ENCODE peak calls at places on chromosomes 6 and 20, in seven cellular contexts. One of them, this sample, is unnamed.

GRCh38 chr20:24289737-24290481 is 179.5 kb upstream of the SYNDIG1 start:
- DNase-seq in left cardiac atrium: no peak
- DNase-seq in cardiac muscle cell: peak; percentile 2
- DNase-seq in B cell: no peak
- DNase-seq in T-helper 17 cell: no peak
- DNase-seq in NCI-H2081: no peak
- DNase-seq in caudate nucleus: no peak
- DNase-seq in this sample: no peak

GRCh38 chr20:17641993-17642392 is 40.0 kb downstream of the RRBP1 start:
- DNase-seq in left cardiac atrium: no peak
- DNase-seq in caudate nucleus: peak; percentile 10
- DNase-seq in B cell: no peak
- DNase-seq in NCI-H2081: no peak
- DNase-seq in T-helper 17 cell: no peak
- DNase-seq in cardiac muscle cell: no peak
- DNase-seq in this sample: no peak

GRCh38 chr6:17865798-17866725 is 121.4 kb downstream of the KIF13A start:
- DNase-seq in left cardiac atrium: peak; percentile 88
- DNase-seq in cardiac muscle cell: peak; percentile 89
- DNase-seq in caudate nucleus: peak; percentile 5
- DNase-seq in NCI-H2081: no peak
- DNase-seq in T-helper 17 cell: no peak
- DNase-seq in B cell: no peak
- DNase-seq in this sample: peak; percentile 64

GRCh38 chr6:83378621-83379388 is 52.0 kb downstream of the ME1 start:
- DNase-seq in left cardiac atrium: no peak
- DNase-seq in cardiac muscle cell: peak; percentile 63
- DNase-seq in caudate nucleus: no peak
- DNase-seq in NCI-H2081: no peak
- DNase-seq in B cell: no peak
- DNase-seq in T-helper 17 cell: no peak
- DNase-seq in this sample: no peak

GRCh38 chr6:3176562-3177355 is 19.4 kb upstream of the TUBB2A start:
- DNase-seq in cardiac muscle cell: peak; percentile 94
- DNase-seq in NCI-H2081: no peak
- DNase-seq in caudate nucleus: peak; percentile 11
- DNase-seq in B cell: no peak
- DNase-seq in left cardiac atrium: peak; percentile 65
- DNase-seq in T-helper 17 cell: no peak
- DNase-seq in this sample: no peak

GRCh38 chr20:42361402-42361801 is 743.2 kb upstream of the CHD6 start:
- DNase-seq in caudate nucleus: no peak
- DNase-seq in NCI-H2081: no peak
- DNase-seq in left cardiac atrium: no peak
- DNase-seq in cardiac muscle cell: no peak
- DNase-seq in B cell: no peak
- DNase-seq in T-helper 17 cell: no peak
- DNase-seq in this sample: no peak

GRCh38 chr6:152124432-152125074 is 317.1 kb downstream of the ESR1 start:
- DNase-seq in B cell: no peak
- DNase-seq in NCI-H2081: no peak
- DNase-seq in left cardiac atrium: no peak
- DNase-seq in T-helper 17 cell: no peak
- DNase-seq in caudate nucleus: no peak
- DNase-seq in cardiac muscle cell: peak; percentile 77
- DNase-seq in this sample: no peak

GRCh38 chr6:30766461-30767157 is 22.3 kb upstream of the IER3 start:
- DNase-seq in caudate nucleus: no peak
- DNase-seq in left cardiac atrium: no peak
- DNase-seq in B cell: no peak
- DNase-seq in cardiac muscle cell: no peak
- DNase-seq in NCI-H2081: no peak
- DNase-seq in T-helper 17 cell: no peak
- DNase-seq in this sample: no peak

GRCh38 chr6:36627801-36628246 is 33.7 kb downstream of the SRSF3 start:
- DNase-seq in caudate nucleus: no peak
- DNase-seq in cardiac muscle cell: peak; percentile 95
- DNase-seq in B cell: no peak
- DNase-seq in T-helper 17 cell: no peak
- DNase-seq in left cardiac atrium: peak; percentile 65
- DNase-seq in NCI-H2081: no peak
- DNase-seq in this sample: no peak

GRCh38 chr6:25960689-25961088 is 1.9 kb upstream of the TRIM38 start:
- DNase-seq in NCI-H2081: no peak
- DNase-seq in cardiac muscle cell: no peak
- DNase-seq in T-helper 17 cell: no peak
- DNase-seq in B cell: no peak
- DNase-seq in caudate nucleus: no peak
- DNase-seq in left cardiac atrium: no peak
- DNase-seq in this sample: no peak